ENCODE peak calls at places on chromosomes 12 and 14, in eight cellular contexts. G, V, D, I, P, J, R and U are unnamed samples.
A peak's percentile ranks its signal among the peaks of the same experiment; 100 is the strongest.

GRCh38 chr12:95593266-95593871 is 42.1 kb upstream of the USP44 start:
- DNase-seq in P (no peak), R (no peak), I (peak; percentile 47), G (no peak), V (no peak), D (no peak), J (no peak), U (no peak)

GRCh38 chr14:95547626-95548327 is 12.9 kb downstream of the GLRX5 start:
- DNase-seq in D (no peak), G (no peak), V (no peak), R (no peak), J (peak; percentile 72), P (peak; percentile 66), I (no peak), U (no peak)

GRCh38 chr12:19033244-19033643 is 96.3 kb upstream of the PLEKHA5 start:
- DNase-seq in I (no peak), G (no peak), D (no peak), J (no peak), R (no peak), V (no peak), P (no peak), U (no peak)

GRCh38 chr12:14614704-14615121 is 47.0 kb upstream of the PLBD1 start:
- DNase-seq in G (no peak), P (no peak), V (no peak), R (no peak), I (no peak), D (no peak), J (no peak), U (no peak)

GRCh38 chr12:20438307-20438779 is 70.0 kb downstream of the PDE3A start:
- DNase-seq in V (no peak), G (no peak), P (peak; percentile 69), I (no peak), D (no peak), J (no peak), R (no peak), U (no peak)

GRCh38 chr12:207804-208203 is 6.2 kb downstream of the SLC6A12 start:
- DNase-seq in G (no peak), P (no peak), I (no peak), R (no peak), V (no peak), J (no peak), D (no peak), U (no peak)

GRCh38 chr12:106113446-106114083 is 25.2 kb downstream of the NUAK1 start:
- DNase-seq in G (no peak), I (no peak), V (no peak), R (no peak), J (no peak), D (no peak), P (no peak), U (no peak)

GRCh38 chr12:93407283-93407962 is 29.7 kb downstream of the NUDT4 start:
- DNase-seq in D (no peak), I (no peak), V (no peak), G (no peak), J (no peak), R (no peak), P (no peak), U (no peak)

GRCh38 chr12:5506295-5506694 is 74.4 kb downstream of the NTF3 start:
- DNase-seq in P (no peak), I (no peak), D (no peak), J (no peak), G (no peak), V (no peak), R (no peak), U (no peak)

GRCh38 chr12:20548592-20548991 is 146.5 kb upstream of the SLCO1C1 start:
- DNase-seq in P (no peak), J (no peak), D (no peak), V (no peak), G (no peak), I (no peak), R (no peak), U (no peak)

GRCh38 chr12:69884386-69884785 is 59.4 kb downstream of the MYRFL start:
- DNase-seq in R (no peak), J (no peak), D (no peak), P (no peak), I (no peak), G (no peak), V (no peak), U (no peak)

GRCh38 chr12:9509464-9510166 is 98.1 kb downstream of the KLRB1 start:
- DNase-seq in D (no peak), R (no peak), P (peak; percentile 73), G (no peak), J (no peak), I (no peak), V (no peak), U (no peak)

GRCh38 chr12:123571343-123571813 is 13.0 kb upstream of the TMED2 start:
- DNase-seq in I (peak; percentile 39), V (peak; percentile 46), R (no peak), J (peak; percentile 18), G (peak; percentile 48), D (peak; percentile 76), P (peak; percentile 72), U (no peak)

GRCh38 chr12:71870409-71870808 is 30.9 kb downstream of the TBC1D15 start:
- DNase-seq in D (no peak), P (no peak), I (no peak), V (no peak), G (no peak), R (no peak), J (no peak), U (no peak)

GRCh38 chr14:58151701-58152568 is at the start of gene ARMH4:
- DNase-seq in G (peak; percentile 73), D (peak; percentile 84), P (peak; percentile 70), R (peak; percentile 64), I (peak; percentile 82), J (peak; percentile 62), V (peak; percentile 76), U (peak; percentile 92)

DNA sequence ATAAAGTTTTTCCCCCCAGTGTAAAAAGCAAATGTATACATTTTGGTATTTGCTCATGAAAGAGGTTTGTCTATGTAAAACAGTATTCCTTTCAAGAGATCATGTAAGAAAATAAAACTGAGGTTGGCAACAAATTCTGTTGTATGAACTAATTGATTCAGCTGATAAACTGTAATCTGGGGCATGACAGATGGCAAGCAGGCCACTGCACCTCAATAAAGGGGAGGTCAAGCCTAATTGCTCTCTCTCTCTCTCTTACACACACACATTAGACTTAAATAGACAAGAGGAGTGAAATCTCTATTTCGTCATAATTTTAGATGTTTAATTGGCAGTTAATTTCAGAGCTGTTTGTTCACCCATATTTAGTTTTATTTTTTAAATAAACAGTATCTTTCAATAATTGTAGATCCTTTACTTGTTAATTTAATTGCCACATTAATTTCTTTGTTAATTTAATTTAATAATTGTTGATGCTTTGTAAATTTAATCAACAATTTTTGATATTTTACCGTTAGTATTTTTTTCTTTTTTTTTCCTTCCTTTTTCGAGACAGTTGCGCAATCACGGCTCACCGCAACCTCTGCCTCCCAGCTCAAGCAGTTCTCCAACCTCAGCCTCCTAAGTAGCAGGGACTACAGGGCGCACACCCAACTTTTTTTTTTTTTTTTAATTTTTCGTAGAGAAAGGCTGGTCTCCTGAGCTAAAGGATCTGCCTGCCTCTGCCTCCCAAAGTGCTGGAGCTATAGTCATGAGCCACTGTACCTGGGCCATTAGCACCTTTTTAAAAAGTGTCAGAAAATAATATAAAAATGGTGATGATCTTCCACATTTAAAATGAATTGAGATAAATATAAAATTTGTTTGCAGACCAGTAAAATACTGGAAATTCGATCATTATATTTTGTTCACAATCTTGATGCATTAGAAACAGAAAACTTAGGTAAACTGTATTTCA is 577.7 kb downstream of the SLC16A7 start:
- DNase-seq in I (no peak), V (no peak), P (no peak), R (no peak), D (no peak), J (no peak), G (no peak), U (peak; percentile 53)
- TF ChIP-seq POLR2A in I (no peak), V (no peak), P (no peak), R (no peak), D (no peak), J (no peak), G (no peak), U (no peak)

GRCh38 chr12:41225179-41225578 is 37.1 kb downstream of the PDZRN4 start:
- DNase-seq in P (no peak), I (no peak), J (no peak), G (no peak), R (no peak), V (no peak), D (no peak), U (no peak)

GRCh38 chr12:41223600-41223999 is 35.5 kb downstream of the PDZRN4 start:
- DNase-seq in J (no peak), R (no peak), P (no peak), I (no peak), D (no peak), V (no peak), G (no peak), U (no peak)

GRCh38 chr12:41224066-41224465 is 35.9 kb downstream of the PDZRN4 start:
- DNase-seq in G (no peak), J (no peak), P (no peak), R (no peak), V (no peak), I (no peak), D (no peak), U (no peak)

GRCh38 chr12:41217731-41218130 is 29.6 kb downstream of the PDZRN4 start:
- DNase-seq in P (no peak), J (no peak), D (no peak), R (no peak), I (no peak), V (no peak), G (no peak), U (no peak)

GRCh38 chr12:41220931-41221330 is 32.8 kb downstream of the PDZRN4 start:
- DNase-seq in R (no peak), J (no peak), D (no peak), P (no peak), G (no peak), V (no peak), I (no peak), U (no peak)
- TF ChIP-seq POLR2A in R (no peak), J (no peak), D (no peak), P (no peak), G (no peak), V (no peak), I (no peak), U (no peak)

DNA sequence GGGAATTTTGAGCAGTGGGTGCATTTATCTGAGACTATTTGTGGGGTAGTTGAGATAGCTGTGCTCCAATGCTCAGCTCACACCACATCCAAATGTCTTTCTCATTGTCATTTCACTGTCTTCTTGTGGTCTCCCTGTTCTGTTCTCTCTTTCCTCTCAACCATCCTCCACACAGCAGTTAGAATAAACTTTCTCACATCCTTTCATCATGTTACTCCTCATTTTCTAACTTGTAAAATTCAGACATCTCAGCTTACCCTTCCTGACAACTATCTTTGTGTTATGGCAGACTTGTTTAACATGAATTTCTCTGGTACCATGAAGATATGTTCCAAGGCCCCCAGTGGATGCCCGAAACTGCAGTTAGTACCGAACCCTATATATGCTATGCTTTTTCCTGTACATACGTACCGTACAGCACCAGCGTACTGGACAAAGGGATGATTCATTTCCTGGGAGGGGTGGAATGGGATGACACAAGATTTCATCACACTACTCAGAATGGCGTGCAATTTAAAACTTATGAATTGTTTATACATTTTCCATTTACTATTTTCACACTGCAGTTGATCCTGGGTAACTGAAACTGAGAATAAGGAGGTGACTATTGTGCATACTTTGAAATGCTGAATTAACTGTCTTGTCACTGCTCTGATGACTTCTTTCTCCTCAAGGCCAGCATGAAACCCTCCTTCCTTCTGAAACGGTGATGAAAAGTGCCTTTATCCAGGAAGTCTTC is 177.1 kb upstream of the SLC38A2 start:
- DNase-seq in P (peak; percentile 97), D (no peak), J (no peak), R (no peak), V (no peak), G (peak; percentile 40), I (no peak), U (peak; percentile 46)
- TF ChIP-seq POLR2A in P (peak; percentile 74), D (no peak), J (no peak), R (no peak), V (no peak), G (no peak), I (no peak), U (no peak)

GRCh38 chr12:7108928-7109920 is at the start of gene C1RL:
- DNase-seq in R (no peak), G (peak; percentile 66), I (peak; percentile 94), P (peak; percentile 77), D (peak; percentile 97), J (peak; percentile 75), V (peak; percentile 73), U (peak; percentile 79)
- TF ChIP-seq POLR2A in R (no peak), G (no peak), I (peak; percentile 64), P (no peak), D (peak; percentile 28), J (no peak), V (peak; percentile 41), U (no peak)